ENCODE peak calls at places on chromosomes 3 and 15, in nine cellular contexts. One of them, this sample, is unnamed.

GRCh38 chr3:146156060-146156459 is 4.9 kb downstream of the PLOD2 start:
- DNase-seq in globus pallidus: no peak
- DNase-seq in heart left ventricle: no peak
- DNase-seq in neural progenitor cell: no peak
- DNase-seq in GM04503: no peak
- DNase-seq in stimulated activated CD8-positive, alpha-beta memory T cell treated with anti-CD3 and anti-CD28 coated beads, Interleukin-7, amount 100 ng/mL, for 24 hours: no peak
- DNase-seq in mesothelial cell of epicardium: no peak
- DNase-seq in NCI-H774: peak; percentile 19
- DNase-seq in iPS DF 6.9: no peak
- DNase-seq in this sample: no peak

GRCh38 chr15:38843736-38844590 is 279.3 kb upstream of the RASGRP1 start:
- DNase-seq in iPS DF 6.9: no peak
- DNase-seq in mesothelial cell of epicardium: no peak
- DNase-seq in NCI-H774: no peak
- DNase-seq in heart left ventricle: no peak
- DNase-seq in neural progenitor cell: no peak
- DNase-seq in globus pallidus: no peak
- DNase-seq in GM04503: peak; percentile 94
- DNase-seq in stimulated activated CD8-positive, alpha-beta memory T cell treated with anti-CD3 and anti-CD28 coated beads, Interleukin-7, amount 100 ng/mL, for 24 hours: no peak
- DNase-seq in this sample: no peak

GRCh38 chr3:72231439-72232196 is 446.7 kb upstream of the PROK2 start:
- DNase-seq in heart left ventricle: no peak
- DNase-seq in stimulated activated CD8-positive, alpha-beta memory T cell treated with anti-CD3 and anti-CD28 coated beads, Interleukin-7, amount 100 ng/mL, for 24 hours: no peak
- DNase-seq in iPS DF 6.9: no peak
- DNase-seq in NCI-H774: no peak
- DNase-seq in GM04503: no peak
- DNase-seq in mesothelial cell of epicardium: no peak
- DNase-seq in neural progenitor cell: no peak
- DNase-seq in globus pallidus: peak; percentile 96
- DNase-seq in this sample: no peak

GRCh38 chr15:50257924-50258323 is 7.6 kb downstream of the HDC start:
- DNase-seq in stimulated activated CD8-positive, alpha-beta memory T cell treated with anti-CD3 and anti-CD28 coated beads, Interleukin-7, amount 100 ng/mL, for 24 hours: no peak
- DNase-seq in neural progenitor cell: no peak
- DNase-seq in NCI-H774: no peak
- DNase-seq in globus pallidus: no peak
- DNase-seq in heart left ventricle: no peak
- DNase-seq in GM04503: no peak
- DNase-seq in mesothelial cell of epicardium: no peak
- DNase-seq in iPS DF 6.9: no peak
- DNase-seq in this sample: no peak

GRCh38 chr3:132002039-132002438 is 32.8 kb downstream of the CPNE4 start:
- DNase-seq in iPS DF 6.9: no peak
- DNase-seq in GM04503: no peak
- DNase-seq in heart left ventricle: no peak
- DNase-seq in globus pallidus: no peak
- DNase-seq in NCI-H774: no peak
- DNase-seq in neural progenitor cell: no peak
- DNase-seq in mesothelial cell of epicardium: no peak
- DNase-seq in stimulated activated CD8-positive, alpha-beta memory T cell treated with anti-CD3 and anti-CD28 coated beads, Interleukin-7, amount 100 ng/mL, for 24 hours: no peak
- DNase-seq in this sample: no peak

GRCh38 chr15:73586006-73586654 is 47.1 kb downstream of the NPTN start:
- DNase-seq in iPS DF 6.9: no peak
- DNase-seq in GM04503: no peak
- DNase-seq in neural progenitor cell: no peak
- DNase-seq in stimulated activated CD8-positive, alpha-beta memory T cell treated with anti-CD3 and anti-CD28 coated beads, Interleukin-7, amount 100 ng/mL, for 24 hours: no peak
- DNase-seq in globus pallidus: no peak
- DNase-seq in mesothelial cell of epicardium: no peak
- DNase-seq in NCI-H774: no peak
- DNase-seq in heart left ventricle: no peak
- DNase-seq in this sample: no peak

GRCh38 chr15:48582472-48583235 is 62.9 kb downstream of the FBN1 start:
- DNase-seq in NCI-H774: no peak
- DNase-seq in stimulated activated CD8-positive, alpha-beta memory T cell treated with anti-CD3 and anti-CD28 coated beads, Interleukin-7, amount 100 ng/mL, for 24 hours: no peak
- DNase-seq in neural progenitor cell: no peak
- DNase-seq in heart left ventricle: peak; percentile 35
- DNase-seq in globus pallidus: no peak
- DNase-seq in GM04503: peak; percentile 97
- DNase-seq in mesothelial cell of epicardium: no peak
- DNase-seq in iPS DF 6.9: no peak
- DNase-seq in this sample: no peak

GRCh38 chr3:129549006-129549800 is 6.2 kb downstream of the H1-8 start:
- DNase-seq in mesothelial cell of epicardium: no peak
- DNase-seq in stimulated activated CD8-positive, alpha-beta memory T cell treated with anti-CD3 and anti-CD28 coated beads, Interleukin-7, amount 100 ng/mL, for 24 hours: no peak
- DNase-seq in GM04503: no peak
- DNase-seq in heart left ventricle: no peak
- DNase-seq in iPS DF 6.9: no peak
- DNase-seq in neural progenitor cell: no peak
- DNase-seq in globus pallidus: no peak
- DNase-seq in NCI-H774: no peak
- DNase-seq in this sample: no peak

GRCh38 chr15:26179906-26180305 is 316.8 kb upstream of the ATP10A start:
- DNase-seq in stimulated activated CD8-positive, alpha-beta memory T cell treated with anti-CD3 and anti-CD28 coated beads, Interleukin-7, amount 100 ng/mL, for 24 hours: no peak
- DNase-seq in globus pallidus: no peak
- DNase-seq in neural progenitor cell: peak; percentile 80
- DNase-seq in mesothelial cell of epicardium: no peak
- DNase-seq in NCI-H774: peak; percentile 1
- DNase-seq in heart left ventricle: no peak
- DNase-seq in GM04503: no peak
- DNase-seq in iPS DF 6.9: peak; percentile 63
- DNase-seq in this sample: no peak

GRCh38 chr3:36489106-36489505 is 108.8 kb downstream of the STAC start:
- DNase-seq in stimulated activated CD8-positive, alpha-beta memory T cell treated with anti-CD3 and anti-CD28 coated beads, Interleukin-7, amount 100 ng/mL, for 24 hours: no peak
- DNase-seq in heart left ventricle: no peak
- DNase-seq in GM04503: no peak
- DNase-seq in neural progenitor cell: no peak
- DNase-seq in mesothelial cell of epicardium: no peak
- DNase-seq in globus pallidus: no peak
- DNase-seq in NCI-H774: no peak
- DNase-seq in iPS DF 6.9: no peak
- DNase-seq in this sample: no peak

GRCh38 chr15:68598171-68599152 is 19.7 kb downstream of the CORO2B start:
- DNase-seq in neural progenitor cell: no peak
- DNase-seq in stimulated activated CD8-positive, alpha-beta memory T cell treated with anti-CD3 and anti-CD28 coated beads, Interleukin-7, amount 100 ng/mL, for 24 hours: no peak
- DNase-seq in mesothelial cell of epicardium: no peak
- DNase-seq in iPS DF 6.9: no peak
- DNase-seq in heart left ventricle: no peak
- DNase-seq in globus pallidus: no peak
- DNase-seq in GM04503: no peak
- DNase-seq in NCI-H774: no peak
- DNase-seq in this sample: no peak

GRCh38 chr15:40693904-40694705 is 869 bp upstream of the RAD51 start:
- DNase-seq in NCI-H774: no peak
- DNase-seq in heart left ventricle: no peak
- DNase-seq in stimulated activated CD8-positive, alpha-beta memory T cell treated with anti-CD3 and anti-CD28 coated beads, Interleukin-7, amount 100 ng/mL, for 24 hours: no peak
- DNase-seq in globus pallidus: no peak
- DNase-seq in neural progenitor cell: no peak
- DNase-seq in GM04503: no peak
- DNase-seq in iPS DF 6.9: no peak
- DNase-seq in mesothelial cell of epicardium: no peak
- DNase-seq in this sample: no peak

GRCh38 chr3:157115069-157116006 is 44.6 kb downstream of the CCNL1 start:
- DNase-seq in mesothelial cell of epicardium: no peak
- DNase-seq in neural progenitor cell: peak; percentile 70
- DNase-seq in heart left ventricle: no peak
- DNase-seq in iPS DF 6.9: no peak
- DNase-seq in GM04503: no peak
- DNase-seq in NCI-H774: no peak
- DNase-seq in stimulated activated CD8-positive, alpha-beta memory T cell treated with anti-CD3 and anti-CD28 coated beads, Interleukin-7, amount 100 ng/mL, for 24 hours: no peak
- DNase-seq in globus pallidus: no peak
- DNase-seq in this sample: no peak

GRCh38 chr3:133674290-133674912 is 12.7 kb upstream of the TOPBP1 start:
- DNase-seq in heart left ventricle: no peak
- DNase-seq in mesothelial cell of epicardium: no peak
- DNase-seq in GM04503: no peak
- DNase-seq in globus pallidus: no peak
- DNase-seq in iPS DF 6.9: no peak
- DNase-seq in stimulated activated CD8-positive, alpha-beta memory T cell treated with anti-CD3 and anti-CD28 coated beads, Interleukin-7, amount 100 ng/mL, for 24 hours: no peak
- DNase-seq in NCI-H774: no peak
- DNase-seq in neural progenitor cell: peak; percentile 56
- DNase-seq in this sample: no peak

GRCh38 chr3:177468816-177469590 is 271.7 kb upstream of the TBL1XR1 start:
- DNase-seq in NCI-H774: no peak
- DNase-seq in GM04503: no peak
- DNase-seq in stimulated activated CD8-positive, alpha-beta memory T cell treated with anti-CD3 and anti-CD28 coated beads, Interleukin-7, amount 100 ng/mL, for 24 hours: no peak
- DNase-seq in mesothelial cell of epicardium: no peak
- DNase-seq in neural progenitor cell: no peak
- DNase-seq in globus pallidus: no peak
- DNase-seq in heart left ventricle: no peak
- DNase-seq in iPS DF 6.9: no peak
- DNase-seq in this sample: no peak

GRCh38 chr3:114418724-114419543 is 125.1 kb downstream of the TIGIT start:
- DNase-seq in stimulated activated CD8-positive, alpha-beta memory T cell treated with anti-CD3 and anti-CD28 coated beads, Interleukin-7, amount 100 ng/mL, for 24 hours: no peak
- DNase-seq in NCI-H774: peak; percentile 24
- DNase-seq in neural progenitor cell: peak; percentile 69
- DNase-seq in iPS DF 6.9: peak; percentile 29
- DNase-seq in GM04503: peak; percentile 86
- DNase-seq in mesothelial cell of epicardium: no peak
- DNase-seq in globus pallidus: peak; percentile 78
- DNase-seq in heart left ventricle: no peak
- DNase-seq in this sample: no peak

GRCh38 chr3:184485256-184485655 is 76.3 kb upstream of the EPHB3 start:
- DNase-seq in stimulated activated CD8-positive, alpha-beta memory T cell treated with anti-CD3 and anti-CD28 coated beads, Interleukin-7, amount 100 ng/mL, for 24 hours: no peak
- DNase-seq in iPS DF 6.9: no peak
- DNase-seq in globus pallidus: no peak
- DNase-seq in neural progenitor cell: no peak
- DNase-seq in heart left ventricle: no peak
- DNase-seq in GM04503: peak; percentile 46
- DNase-seq in NCI-H774: no peak
- DNase-seq in mesothelial cell of epicardium: no peak
- DNase-seq in this sample: no peak

GRCh38 chr3:49803464-49804140 is 541 bp downstream of the INKA1 start:
- DNase-seq in globus pallidus: peak; percentile 22
- DNase-seq in heart left ventricle: peak; percentile 62
- DNase-seq in iPS DF 6.9: no peak
- DNase-seq in neural progenitor cell: peak; percentile 77
- DNase-seq in mesothelial cell of epicardium: no peak
- DNase-seq in stimulated activated CD8-positive, alpha-beta memory T cell treated with anti-CD3 and anti-CD28 coated beads, Interleukin-7, amount 100 ng/mL, for 24 hours: no peak
- DNase-seq in NCI-H774: no peak
- DNase-seq in GM04503: no peak
- DNase-seq in this sample: no peak

GRCh38 chr15:58517682-58518525 is 86.1 kb downstream of the LIPC start:
- DNase-seq in heart left ventricle: no peak
- DNase-seq in mesothelial cell of epicardium: no peak
- DNase-seq in NCI-H774: no peak
- DNase-seq in globus pallidus: peak; percentile 56
- DNase-seq in stimulated activated CD8-positive, alpha-beta memory T cell treated with anti-CD3 and anti-CD28 coated beads, Interleukin-7, amount 100 ng/mL, for 24 hours: no peak
- DNase-seq in GM04503: no peak
- DNase-seq in neural progenitor cell: no peak
- DNase-seq in iPS DF 6.9: no peak
- DNase-seq in this sample: no peak

This sample was measured in omental fat pad.